ENCODE peak calls at places on chromosomes 13 and 19, in five cellular contexts. C is CD8-positive, alpha-beta memory T cell; D is lower leg skin; J is psoas muscle; S is thoracic aorta. Y is an unnamed sample.
A peak's percentile ranks its signal among the peaks of the same experiment; 100 is the strongest.

GRCh38 chr19:2138061-2138728 is 13.2 kb downstream of the AP3D1 start:
- DNase-seq in C (no peak), D (no peak), J (peak; percentile 60), S (no peak), Y (no peak)

GRCh38 chr19:18401580-18402112 is 4.2 kb upstream of the LRRC25 start:
- DNase-seq in C (no peak), D (no peak), J (peak; percentile 57), S (no peak), Y (peak; percentile 56)

GRCh38 chr13:97977376-97977705 is 23.9 kb downstream of the IPO5 start:
- DNase-seq in C (no peak), D (no peak), J (no peak), S (no peak), Y (no peak)

GRCh38 chr13:108433976-108434375 is 164.5 kb downstream of the TNFSF13B start:
- DNase-seq in C (no peak), D (no peak), J (no peak), S (no peak), Y (no peak)

GRCh38 chr13:104057851-104058250 is 991.6 kb upstream of the SLC10A2 start:
- DNase-seq in C (no peak), D (no peak), J (no peak), S (no peak), Y (no peak)

GRCh38 chr13:22874839-22875238 is 305.9 kb upstream of the SGCG start:
- DNase-seq in C (no peak), D (no peak), J (no peak), S (no peak), Y (no peak)

GRCh38 chr19:33448159-33448516 is 73.5 kb downstream of the PEPD start:
- DNase-seq in C (no peak), D (no peak), J (no peak), S (no peak), Y (no peak)

GRCh38 chr13:105333416-105333815 is 1202.0 kb downstream of the EFNB2 start:
- DNase-seq in C (no peak), D (no peak), J (no peak), S (no peak), Y (no peak)

GRCh38 chr13:107466326-107466725 is 749.0 kb downstream of the LIG4 start:
- DNase-seq in C (no peak), D (no peak), J (no peak), S (no peak), Y (peak; percentile 59)

GRCh38 chr19:48501446-48501960 is 10.1 kb downstream of the LMTK3 start:
- DNase-seq in C (no peak), D (no peak), J (no peak), S (no peak), Y (no peak)

GRCh38 chr19:2274937-2275535 is 6.9 kb downstream of the PEAK3 start:
- DNase-seq in C (peak; percentile 74), D (no peak), J (peak; percentile 69), S (no peak), Y (peak; percentile 33)

GRCh38 chr19:8336072-8336569 is 6.9 kb downstream of the KANK3 start:
- DNase-seq in C (no peak), D (no peak), J (no peak), S (no peak), Y (no peak)

GRCh38 chr19:33960566-33960965 is 163.9 kb downstream of the KCTD15 start:
- DNase-seq in C (no peak), D (peak; percentile 63), J (no peak), S (no peak), Y (no peak)

GRCh38 chr13:24670927-24671326 is 9.3 kb upstream of the ATP12A start:
- DNase-seq in C (no peak), D (no peak), J (no peak), S (no peak), Y (peak; percentile 33)

GRCh38 chr19:53879145-53880037 is 2.6 kb upstream of the PRKCG start:
- DNase-seq in C (peak; percentile 86), D (peak; percentile 98), J (peak; percentile 91), S (peak; percentile 62), Y (peak; percentile 88)

GRCh38 chr13:45933203-45934014 is 81.9 kb upstream of the SIAH3 start:
- DNase-seq in C (no peak), D (no peak), J (no peak), S (no peak), Y (no peak)

GRCh38 chr13:110525328-110526319 is 35.9 kb downstream of the RAB20 start:
- DNase-seq in C (no peak), D (no peak), J (no peak), S (no peak), Y (no peak)

GRCh38 chr13:45055198-45055901 is 65.0 kb upstream of the GTF2F2 start:
- DNase-seq in C (no peak), D (no peak), J (no peak), S (no peak), Y (peak; percentile 78)

GRCh38 chr13:99087954-99088491 is 110.2 kb upstream of the DOCK9 start:
- DNase-seq in C (no peak), D (no peak), J (no peak), S (no peak), Y (no peak)

GRCh38 chr19:33746159-33746558 is 50.5 kb upstream of the KCTD15 start:
- DNase-seq in C (no peak), D (no peak), J (no peak), S (no peak), Y (no peak)

DNA sequence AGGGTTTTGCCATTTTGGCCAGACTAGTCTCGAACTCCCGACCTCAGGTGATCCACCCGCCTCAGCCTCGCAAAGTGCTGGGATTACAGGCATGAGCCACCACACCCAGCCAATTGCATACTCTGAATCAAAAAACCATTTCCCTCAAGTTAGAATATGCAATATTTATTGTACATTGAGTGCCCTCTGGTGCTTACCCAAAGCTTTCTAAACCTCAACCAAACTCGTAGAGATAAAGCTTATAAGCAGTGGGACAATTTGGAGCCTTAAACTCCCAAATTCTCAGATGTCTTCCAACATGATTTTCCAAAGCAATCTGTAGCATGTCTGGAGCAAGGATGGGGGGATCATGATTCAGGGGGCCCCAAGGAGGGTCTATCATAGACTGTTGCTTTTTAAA is 22.4 kb downstream of the RFXAP start:
- DNase-seq in C (no peak), D (no peak), J (no peak), S (no peak), Y (no peak)
- H3K4me3 ChIP-seq in C (no peak overlapping the region), D (no peak overlapping the region), J (no peak overlapping the region), S (no peak overlapping the region), Y (no peak overlapping the region)

GRCh38 chr19:6228523-6229215 is 51.1 kb downstream of the MLLT1 start:
- DNase-seq in C (no peak), D (no peak), J (peak; percentile 9), S (no peak), Y (no peak)

GRCh38 chr19:6227941-6228325 is 51.8 kb downstream of the MLLT1 start:
- DNase-seq in C (peak; percentile 5), D (no peak), J (peak; percentile 13), S (no peak), Y (no peak)

GRCh38 chr19:6226012-6226411 is 53.8 kb downstream of the MLLT1 start:
- DNase-seq in C (peak; percentile 4), D (no peak), J (peak; percentile 3), S (no peak), Y (no peak)

GRCh38 chr19:6226444-6227155 is 53.2 kb downstream of the MLLT1 start:
- DNase-seq in C (peak; percentile 31), D (no peak), J (peak; percentile 6), S (no peak), Y (no peak)

DNA sequence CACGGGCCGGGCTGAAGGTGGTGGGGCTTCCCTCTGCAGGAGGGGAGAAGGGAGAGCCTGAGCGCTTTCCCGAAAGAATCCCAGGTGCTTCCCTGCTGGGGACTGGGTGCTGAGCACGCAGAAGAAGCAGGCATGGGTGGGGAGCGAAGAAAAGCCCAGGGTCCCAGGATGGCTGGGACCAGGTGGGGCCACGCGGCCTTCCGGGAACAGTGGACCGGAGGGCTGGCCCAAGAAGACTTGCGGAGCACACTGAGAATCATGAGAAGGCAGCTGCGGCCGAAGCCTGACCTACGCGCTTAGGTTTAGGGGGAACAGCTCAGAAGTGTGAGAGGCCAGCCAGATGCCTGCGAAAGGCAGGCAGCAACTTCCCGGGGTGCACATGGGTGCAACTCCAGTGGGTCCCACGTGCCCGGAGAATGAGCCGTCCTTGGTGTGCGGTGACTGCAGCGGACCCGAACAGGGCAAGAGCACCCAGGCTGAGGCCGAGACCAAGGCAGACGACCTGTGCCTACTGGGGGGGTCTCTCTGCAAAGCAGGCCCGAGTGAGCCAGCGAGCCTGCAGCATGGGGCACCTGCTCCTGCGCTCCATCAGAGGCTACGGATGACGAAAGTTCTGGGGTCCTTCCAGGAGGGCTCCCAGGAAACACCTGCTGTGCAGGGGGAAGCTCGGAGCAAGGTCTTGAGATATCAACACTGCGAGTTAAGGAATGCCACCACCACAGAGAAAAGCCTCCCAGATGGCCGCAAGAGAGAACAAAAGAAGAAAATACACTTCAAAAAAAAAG is 52.4 kb downstream of the MLLT1 start:
- DNase-seq in C (peak; percentile 36), D (no peak), J (peak; percentile 9), S (no peak), Y (no peak)
- H3K4me3 ChIP-seq in C (no peak overlapping the region), D (no peak overlapping the region), J (no peak overlapping the region), S (no peak overlapping the region), Y (no peak overlapping the region)

DNA sequence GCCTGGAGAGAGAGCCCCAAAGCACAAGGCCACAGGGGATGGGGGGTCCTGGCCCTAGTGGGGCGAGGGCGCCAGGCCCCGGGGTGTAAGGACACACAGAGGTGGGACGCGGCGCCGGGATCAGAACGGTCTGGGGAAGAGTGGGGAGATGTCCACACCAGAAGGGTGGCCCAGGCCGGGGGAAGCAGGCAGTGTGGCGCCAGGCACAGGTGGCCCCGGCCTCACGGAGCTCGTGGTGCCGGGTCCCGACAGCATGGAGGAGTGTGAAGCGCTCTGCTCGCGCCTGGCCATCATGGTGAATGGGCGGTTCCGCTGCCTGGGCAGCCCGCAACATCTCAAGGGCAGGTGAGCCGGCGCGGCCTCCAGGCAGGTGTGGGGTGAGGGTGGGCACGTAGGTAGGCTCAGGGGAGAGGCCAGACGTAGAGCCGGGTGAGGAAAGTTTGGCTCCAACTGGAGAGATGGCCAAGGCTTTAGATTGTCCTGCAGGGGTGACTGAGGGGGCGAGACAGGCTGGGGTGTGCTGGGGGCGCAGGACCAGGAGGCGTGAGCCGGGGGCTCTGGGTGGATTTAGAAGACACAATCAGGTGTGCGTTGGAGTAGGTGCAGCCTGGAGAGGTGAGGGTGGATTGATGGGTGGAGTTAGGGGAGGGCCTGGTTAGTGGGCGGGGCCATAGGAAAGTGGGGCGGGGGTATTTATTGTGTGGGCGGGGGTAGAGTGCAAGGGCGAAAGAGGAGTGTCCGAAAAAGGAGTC is 2.9 kb upstream of the ARHGAP45 start:
- DNase-seq in C (peak; percentile 51), D (no peak), J (peak; percentile 13), S (no peak), Y (no peak)
- H3K4me3 ChIP-seq in C (no peak overlapping the region), D (no peak overlapping the region), J (no peak overlapping the region), S (no peak overlapping the region), Y (no peak overlapping the region)

DNA sequence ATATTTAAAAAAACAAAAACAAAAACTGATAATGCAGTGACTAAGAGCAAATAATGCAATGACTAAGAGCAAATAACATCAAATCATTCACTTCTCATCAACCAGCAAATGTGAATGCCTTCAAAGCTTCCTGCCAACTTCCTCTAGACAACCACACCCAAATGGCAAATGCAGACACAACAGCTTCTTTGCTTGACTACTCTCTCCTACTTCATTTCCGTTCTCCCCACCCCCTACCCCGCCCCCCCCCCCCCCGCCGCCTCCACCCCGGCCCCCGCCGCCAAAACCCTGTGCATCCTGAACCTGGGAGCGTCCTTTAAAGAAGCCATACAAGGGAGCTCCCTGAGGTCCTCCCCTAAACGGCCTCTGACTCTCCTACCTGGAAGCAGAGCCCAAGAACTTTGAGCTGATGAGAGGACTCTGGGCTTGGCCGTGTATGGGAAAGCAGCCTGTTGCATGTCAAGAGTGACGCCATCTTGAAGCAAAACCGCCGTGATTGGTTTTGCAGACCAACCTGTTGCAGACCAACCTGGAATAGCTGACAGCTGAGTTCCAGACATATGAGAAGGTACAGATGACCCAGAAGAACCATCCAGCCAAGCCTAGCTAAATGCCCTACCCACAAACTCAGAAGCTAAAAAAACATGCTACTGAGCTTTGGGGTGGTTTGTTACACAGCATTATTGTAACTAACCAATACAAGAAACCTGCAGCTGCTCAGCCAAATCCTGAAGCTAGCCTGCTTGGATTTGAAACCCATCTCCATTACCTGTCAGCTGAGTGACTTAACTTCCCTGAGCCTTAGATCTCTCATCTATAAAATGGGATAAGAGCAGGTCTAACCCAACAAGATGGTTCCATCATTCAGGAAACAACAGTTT is 24.7 kb downstream of the TEX101 start:
- DNase-seq in C (peak; percentile 75), D (no peak), J (no peak), S (no peak), Y (peak; percentile 61)
- H3K4me3 ChIP-seq in C (no peak overlapping the region), D (no peak overlapping the region), J (no peak overlapping the region), S (no peak overlapping the region), Y (no peak overlapping the region)